ENCODE peak calls at places on chromosomes 12 and 14, in seven cellular contexts. P is neural progenitor cell, Z is PC-3, L is H9, V is DND-41, F is HepG2, W is astrocyte. B is an unnamed sample. For H3K4me1, the result is how much of the 10 kb centered on the place peaks cover.

GRCh38 chr12:124721501-124722154 is 142.0 kb downstream of the SCARB1 start:
- DNase-seq in P (no peak), Z (no peak), L (no peak), V (no peak), F (no peak), W (peak), B (peak)

GRCh38 chr12:15534322-15534721 is 212.0 kb downstream of the PTPRO start:
- DNase-seq in P (no peak), Z (no peak), L (no peak), V (peak), F (no peak), W (no peak), B (no peak)

GRCh38 chr14:72781476-72782181 is 112.3 kb downstream of the DPF3 start:
- DNase-seq in P (no peak), Z (peak), L (no peak), V (no peak), F (peak), W (peak), B (peak)

GRCh38 chr12:82375201-82375600 is 16.9 kb downstream of the METTL25 start:
- DNase-seq in P (no peak), Z (no peak), L (no peak), V (no peak), F (no peak), W (no peak), B (no peak)

GRCh38 chr14:52402812-52403526 is 88.9 kb downstream of the PTGER2 start:
- DNase-seq in P (no peak), Z (peak), L (no peak), V (no peak), F (no peak), W (peak), B (no peak)

GRCh38 chr14:90342327-90342726 is 10.6 kb upstream of the NRDE2 start:
- DNase-seq in P (no peak), Z (no peak), L (no peak), V (no peak), F (no peak), W (no peak), B (no peak)

GRCh38 chr12:105107176-105107496 is 395 bp upstream of the WASHC4 start:
- DNase-seq in P (no peak), Z (no peak), L (no peak), V (no peak), F (no peak), W (peak), B (peak)

GRCh38 chr12:108516511-108517275 is 1.6 kb downstream of the FICD start:
- DNase-seq in P (no peak), Z (peak), L (peak), V (no peak), F (no peak), W (no peak), B (no peak)

GRCh38 chr14:29518335-29518734 is 409.3 kb downstream of the PRKD1 start:
- DNase-seq in P (no peak), Z (peak), L (no peak), V (no peak), F (no peak), W (peak), B (no peak)

GRCh38 chr12:121765573-121765972 is 27.9 kb downstream of the RHOF start:
- DNase-seq in P (no peak), Z (peak), L (peak), V (no peak), F (no peak), W (peak), B (peak)

GRCh38 chr12:130222519-130223255 is 60.4 kb downstream of the FZD10 start:
- DNase-seq in P (peak), Z (no peak), L (peak), V (no peak), F (no peak), W (no peak), B (no peak)

GRCh38 chr12:122981587-122982493 is 1.4 kb downstream of the ARL6IP4 start:
- DNase-seq in P (no peak), Z (no peak), L (no peak), V (no peak), F (no peak), W (no peak), B (peak)

GRCh38 chr12:122982963-122983788 is 2.7 kb downstream of the ARL6IP4 start:
- DNase-seq in P (no peak), Z (no peak), L (no peak), V (no peak), F (no peak), W (no peak), B (peak)

GRCh38 chr12:122983789-122984515 is 3.5 kb downstream of the ARL6IP4 start:
- DNase-seq in P (no peak), Z (no peak), L (no peak), V (no peak), F (peak), W (no peak), B (peak)

GRCh38 chr12:122981036-122981471 is 573 bp downstream of the ARL6IP4 start:
- DNase-seq in P (peak), Z (peak), L (no peak), V (peak), F (no peak), W (no peak), B (peak)

DNA sequence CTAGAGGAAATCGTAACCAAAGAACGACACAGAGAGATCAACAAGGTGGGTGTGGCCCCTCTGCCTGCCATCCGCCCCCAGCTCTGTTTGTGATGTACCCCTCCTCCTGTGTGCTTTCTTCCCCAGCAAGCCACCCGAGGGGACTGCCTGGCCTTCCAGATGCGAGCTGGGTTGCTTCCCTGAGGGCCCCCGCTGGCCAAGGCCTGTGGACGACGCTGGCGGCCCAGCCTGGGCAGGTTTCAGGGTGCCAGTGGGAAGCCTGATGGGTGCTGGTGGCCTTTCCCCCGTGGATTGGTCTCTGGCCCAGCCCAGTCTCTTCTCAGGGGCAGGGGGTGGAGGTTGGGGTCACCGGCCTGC is 2.0 kb downstream of the ARL6IP4 start:
- DNase-seq in P (no peak), Z (no peak), L (no peak), V (no peak), F (no peak), W (no peak), B (peak)
- H3K4me1 ChIP-seq in P (under half), Z (under half), L (under half), V (half or more), F (half or more), W (under half), B (under half)

GRCh38 chr14:103548463-103549351 is 13.8 kb downstream of the BAG5 start:
- DNase-seq in P (no peak), Z (no peak), L (no peak), V (no peak), F (no peak), W (no peak), B (peak)

GRCh38 chr14:103552011-103552797 is 10.3 kb downstream of the BAG5 start:
- DNase-seq in P (no peak), Z (peak), L (no peak), V (no peak), F (no peak), W (peak), B (peak)

GRCh38 chr14:103549361-103550311 is 12.8 kb downstream of the BAG5 start:
- DNase-seq in P (no peak), Z (no peak), L (no peak), V (no peak), F (peak), W (no peak), B (peak)

GRCh38 chr14:103551338-103551762 is 11.1 kb downstream of the BAG5 start:
- DNase-seq in P (no peak), Z (no peak), L (no peak), V (no peak), F (no peak), W (no peak), B (peak)

DNA sequence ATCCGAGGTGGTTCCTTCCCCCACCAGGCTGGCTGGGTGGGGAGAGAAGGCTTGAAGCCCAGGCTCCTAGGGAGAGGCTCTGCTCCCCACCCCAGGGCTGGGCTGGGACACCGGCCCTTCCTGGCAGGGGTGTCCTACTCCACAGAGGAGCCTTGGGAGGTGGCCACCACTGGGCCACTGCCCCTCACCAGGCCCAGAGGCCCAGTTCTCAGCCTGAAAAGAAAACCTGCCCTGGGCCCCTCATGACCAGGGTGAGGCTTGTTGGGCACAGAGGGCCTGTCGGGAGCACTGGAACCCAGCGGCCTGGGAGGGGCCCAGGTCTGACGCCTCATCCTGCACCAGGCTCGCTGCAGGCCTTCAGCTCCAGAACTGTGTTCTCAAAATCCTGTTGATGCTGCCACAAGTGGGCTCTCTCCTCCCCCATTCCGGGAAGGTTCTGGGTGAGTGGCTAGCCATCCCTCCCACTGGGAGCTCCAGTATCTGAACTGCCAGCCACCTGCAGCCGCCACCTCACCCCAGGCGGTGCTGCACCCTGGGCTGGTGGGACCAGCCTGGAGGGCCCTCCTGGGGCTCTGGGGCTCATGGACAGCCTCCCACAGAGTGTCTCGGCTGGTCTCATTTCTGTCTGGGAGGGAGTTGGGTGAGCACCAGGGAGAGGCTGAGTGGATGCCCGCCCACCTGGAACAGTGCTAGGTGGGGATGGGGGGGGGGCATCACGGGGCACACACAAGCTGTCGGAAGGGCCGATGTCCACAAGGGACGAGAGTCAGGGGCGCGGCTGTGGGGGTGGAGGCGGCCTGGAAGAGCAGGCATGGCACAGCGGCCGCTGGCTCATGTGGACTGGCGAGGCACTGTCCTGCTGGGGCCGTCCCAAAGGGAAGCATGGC is 11.8 kb downstream of the BAG5 start:
- DNase-seq in P (no peak), Z (no peak), L (no peak), V (no peak), F (no peak), W (no peak), B (peak)
- TF ChIP-seq CTCF in P (no peak), Z (no peak), L (no peak), V (no peak), F (no peak), W (no peak), B (no peak)

GRCh38 chr12:2833327-2833726 is 1.5 kb downstream of the NRIP2 start:
- DNase-seq in P (no peak), Z (no peak), L (no peak), V (no peak), F (no peak), W (no peak), B (no peak)

GRCh38 chr12:2836004-2836403 is 1.2 kb upstream of the NRIP2 start:
- DNase-seq in P (no peak), Z (no peak), L (no peak), V (no peak), F (no peak), W (no peak), B (no peak)

GRCh38 chr12:2836576-2836975 is 1.7 kb upstream of the NRIP2 start:
- DNase-seq in P (no peak), Z (no peak), L (no peak), V (no peak), F (no peak), W (no peak), B (no peak)

GRCh38 chr12:2833810-2834209 is 1.0 kb downstream of the NRIP2 start:
- DNase-seq in P (no peak), Z (no peak), L (no peak), V (no peak), F (no peak), W (no peak), B (peak)

DNA sequence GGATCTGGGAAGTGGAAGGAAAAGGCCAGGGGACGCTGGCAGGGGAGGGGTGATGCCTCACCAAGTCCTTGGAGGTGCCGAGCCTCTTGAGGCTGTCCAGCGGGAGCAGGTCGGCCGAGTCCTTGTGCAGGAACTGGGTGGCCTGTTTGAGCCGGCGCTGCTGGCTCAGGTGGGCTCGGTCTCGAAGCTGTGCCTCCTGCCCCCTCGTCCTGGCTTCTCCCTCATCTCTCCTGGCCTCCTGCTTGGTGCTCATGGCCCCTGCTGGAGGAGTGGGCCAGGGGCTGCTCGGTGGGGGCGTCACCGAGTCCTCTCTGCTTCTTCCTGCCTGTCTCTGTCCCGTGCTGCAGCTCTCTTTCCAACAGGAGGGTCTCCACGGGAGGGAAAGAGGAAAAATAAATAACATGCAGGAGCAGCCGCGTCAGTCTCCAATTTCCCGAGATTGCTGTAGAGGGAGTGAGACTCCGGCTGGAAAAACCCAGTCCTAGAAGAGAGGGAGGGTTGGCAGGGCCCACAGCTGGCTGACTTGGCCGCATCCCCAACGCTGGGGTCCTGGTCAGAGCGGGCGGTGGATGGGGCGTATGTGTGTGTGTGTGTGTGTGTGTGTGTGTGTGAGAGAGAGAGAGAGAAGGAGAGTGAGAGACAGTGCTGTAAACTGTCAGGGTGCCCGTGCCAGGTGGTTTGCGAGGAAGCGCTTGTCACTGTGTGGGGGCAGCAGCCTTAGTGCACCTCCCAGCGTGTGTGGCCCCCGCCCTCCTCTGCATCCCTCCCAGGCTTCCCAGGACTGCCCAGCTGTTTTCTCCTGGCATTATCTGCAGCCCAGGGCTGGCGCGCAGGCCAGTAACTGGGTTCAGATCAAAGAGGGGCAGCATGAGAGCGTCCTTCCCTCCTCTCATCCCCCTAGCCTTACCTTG is at the start of gene NRIP2:
- DNase-seq in P (peak), Z (no peak), L (no peak), V (no peak), F (no peak), W (peak), B (no peak)
- H2AFZ ChIP-seq in P (no peak), Z (no peak), L (no peak), V (no peak), F (no peak), W (no peak), B (peak)

GRCh38 chr12:65894127-65894526 is 69.8 kb downstream of the HMGA2 start:
- DNase-seq in P (no peak), Z (peak), L (no peak), V (no peak), F (no peak), W (no peak), B (no peak)
- H3K4me1 ChIP-seq in P (half or more), Z (half or more), L (under half), V (under half), F (half or more), W (half or more), B (half or more)

GRCh38 chr12:39380090-39380489 is 62.8 kb downstream of the KIF21A start:
- DNase-seq in P (no peak), Z (no peak), L (no peak), V (no peak), F (no peak), W (no peak), B (no peak)

GRCh38 chr12:39372929-39373328 is 70.0 kb downstream of the KIF21A start:
- DNase-seq in P (no peak), Z (peak), L (no peak), V (no peak), F (no peak), W (peak), B (no peak)

GRCh38 chr12:39372204-39372925 is 70.6 kb downstream of the KIF21A start:
- DNase-seq in P (no peak), Z (no peak), L (no peak), V (no peak), F (no peak), W (no peak), B (no peak)

GRCh38 chr12:39378346-39378745 is 64.6 kb downstream of the KIF21A start:
- DNase-seq in P (no peak), Z (no peak), L (no peak), V (no peak), F (no peak), W (no peak), B (no peak)

GRCh38 chr12:39375206-39375808 is 67.6 kb downstream of the KIF21A start:
- DNase-seq in P (peak), Z (no peak), L (no peak), V (no peak), F (peak), W (peak), B (no peak)
- TF ChIP-seq CTCF in P (peak), Z (peak), L (peak), V (no peak), F (no peak), W (no peak), B (no peak)

GRCh38 chr12:66203820-66204219 is 14.8 kb downstream of the IRAK3 start:
- DNase-seq in P (no peak), Z (peak), L (no peak), V (no peak), F (no peak), W (no peak), B (no peak)
- H2AFZ ChIP-seq in P (no peak), Z (no peak), L (no peak), V (no peak), F (no peak), W (no peak), B (no peak)

GRCh38 chr14:74618078-74618952 is 6.3 kb upstream of the LTBP2 start:
- DNase-seq in P (no peak), Z (peak), L (no peak), V (peak), F (peak), W (peak), B (peak)

GRCh38 chr14:74615735-74616134 is 3.7 kb upstream of the LTBP2 start:
- DNase-seq in P (no peak), Z (no peak), L (no peak), V (no peak), F (no peak), W (no peak), B (no peak)

GRCh38 chr14:74616996-74617700 is 5.1 kb upstream of the LTBP2 start:
- DNase-seq in P (peak), Z (no peak), L (no peak), V (no peak), F (no peak), W (peak), B (no peak)

GRCh38 chr14:74614508-74615495 is 2.8 kb upstream of the LTBP2 start:
- DNase-seq in P (no peak), Z (peak), L (no peak), V (no peak), F (no peak), W (peak), B (peak)

GRCh38 chr14:74616507-74616906 is 4.5 kb upstream of the LTBP2 start:
- DNase-seq in P (no peak), Z (peak), L (no peak), V (no peak), F (no peak), W (peak), B (peak)
- H3K4me1 ChIP-seq in P (under half), Z (half or more), L (under half), V (under half), F (half or more), W (half or more), B (half or more)

GRCh38 chr12:18863769-18864500 is 126.0 kb downstream of the CAPZA3 start:
- DNase-seq in P (no peak), Z (no peak), L (no peak), V (no peak), F (no peak), W (no peak), B (no peak)

GRCh38 chr12:18859400-18859799 is 121.5 kb downstream of the CAPZA3 start:
- DNase-seq in P (no peak), Z (no peak), L (no peak), V (no peak), F (no peak), W (no peak), B (no peak)

GRCh38 chr12:18857656-18858055 is 119.7 kb downstream of the CAPZA3 start:
- DNase-seq in P (no peak), Z (no peak), L (no peak), V (no peak), F (no peak), W (no peak), B (no peak)

GRCh38 chr12:18864900-18865561 is 127.1 kb downstream of the CAPZA3 start:
- DNase-seq in P (no peak), Z (peak), L (no peak), V (no peak), F (no peak), W (peak), B (no peak)

GRCh38 chr12:18861287-18861858 is 123.5 kb downstream of the CAPZA3 start:
- DNase-seq in P (no peak), Z (peak), L (no peak), V (no peak), F (peak), W (peak), B (no peak)
- TF ChIP-seq CTCF in P (peak), Z (peak), L (peak), V (peak), F (peak), W (peak), B (peak)

GRCh38 chr14:99024926-99025325 is 247.1 kb downstream of the BCL11B start:
- DNase-seq in P (no peak), Z (no peak), L (no peak), V (no peak), F (no peak), W (no peak), B (no peak)
- H2AFZ ChIP-seq in P (no peak), Z (no peak), L (no peak), V (no peak), F (no peak), W (no peak), B (no peak)

B was measured in osteoblast.